ENCODE peak calls at places on chromosomes 5 and 9, in eight cellular contexts. Q is CD8-positive, alpha-beta T cell; U is activated naive CD4-positive, alpha-beta T cell treated with anti-CD3 and anti-CD28 coated beads, Interleukin-2, amount 50 U/mL, for 72 hours; L is GM20000; F is posterior vena cava; S is amniotic epithelial cell; C is neural crest cell; E is stimulated activated CD4-positive, alpha-beta T cell treated with anti-CD3 and anti-CD28 coated beads, Interleukin-2, amount 100 ng/mL, for 48 hours. Z is an unnamed sample.

GRCh38 chr9:121620777-121621437 is 30.5 kb upstream of the DAB2IP start:
- DNase-seq in Q (no peak), L (peak; percentile 48), E (no peak), C (peak; percentile 57), F (no peak), S (peak; percentile 8), U (no peak), Z (no peak)

GRCh38 chr5:140965905-140966292 is 377 bp upstream of the PCDHAC2 start:
- DNase-seq in S (no peak), C (no peak), Q (no peak), U (no peak), L (no peak), E (no peak), F (no peak), Z (no peak)

GRCh38 chr5:123455095-123455494 is 31.9 kb upstream of the CEP120 start:
- DNase-seq in L (no peak), C (no peak), E (no peak), U (no peak), F (no peak), S (no peak), Q (no peak), Z (no peak)

GRCh38 chr9:4936277-4936676 is 48.8 kb upstream of the JAK2 start:
- DNase-seq in F (no peak), E (no peak), L (peak; percentile 31), C (no peak), U (no peak), Q (no peak), S (no peak), Z (no peak)

GRCh38 chr9:75890541-75891276 is at the start of gene PCSK5:
- DNase-seq in F (peak; percentile 97), C (peak; percentile 76), E (peak; percentile 71), L (peak; percentile 74), Q (peak; percentile 85), U (peak; percentile 66), S (peak; percentile 94), Z (peak; percentile 52)

GRCh38 chr5:60148356-60148755 is 254.8 kb upstream of the PDE4D start:
- DNase-seq in E (no peak), F (no peak), U (no peak), L (no peak), S (peak; percentile 45), Q (no peak), C (no peak), Z (no peak)

GRCh38 chr5:64977779-64978178 is 209.0 kb downstream of the CWC27 start:
- DNase-seq in Q (no peak), S (peak; percentile 94), F (no peak), E (no peak), L (no peak), U (no peak), C (no peak), Z (no peak)

GRCh38 chr5:62305358-62305714 is 670 bp upstream of the KIF2A start:
- DNase-seq in U (no peak), E (no peak), C (no peak), S (no peak), Q (no peak), F (no peak), L (no peak), Z (no peak)

GRCh38 chr5:73903169-73903568 is 277.2 kb downstream of the ARHGEF28 start:
- DNase-seq in E (no peak), U (no peak), C (no peak), Q (no peak), S (no peak), F (no peak), L (no peak), Z (no peak)

GRCh38 chr9:1979815-1980367 is 35.3 kb upstream of the SMARCA2 start:
- DNase-seq in U (no peak), C (no peak), E (no peak), Q (no peak), S (peak; percentile 59), F (no peak), L (no peak), Z (no peak)

GRCh38 chr5:179762079-179762780 is 29.6 kb downstream of the MAML1 start:
- DNase-seq in E (no peak), F (peak; percentile 36), U (no peak), S (peak; percentile 56), C (no peak), Q (peak; percentile 15), L (no peak), Z (peak; percentile 21)

GRCh38 chr5:161176221-161176620 is 324.2 kb upstream of the ATP10B start:
- DNase-seq in U (no peak), E (no peak), L (no peak), S (no peak), Q (no peak), F (no peak), C (no peak), Z (no peak)

GRCh38 chr9:133101356-133102189 is 19.5 kb downstream of the RALGDS start:
- DNase-seq in L (no peak), C (no peak), U (no peak), E (no peak), S (no peak), F (peak; percentile 79), Q (peak; percentile 4), Z (no peak)

GRCh38 chr5:68180286-68181038 is 35.1 kb upstream of the PIK3R1 start:
- DNase-seq in F (no peak), U (no peak), C (no peak), E (no peak), L (no peak), Q (no peak), S (no peak), Z (no peak)

GRCh38 chr5:149794338-149795023 is 64.4 kb downstream of the PPARGC1B start:
- DNase-seq in U (no peak), E (no peak), C (no peak), F (no peak), S (no peak), L (no peak), Q (no peak), Z (no peak)

GRCh38 chr5:132263548-132264261 is 6.2 kb downstream of the PDLIM4 start:
- DNase-seq in S (peak; percentile 98), Q (no peak), F (peak; percentile 94), E (no peak), U (peak; percentile 52), C (no peak), L (peak; percentile 19), Z (no peak)

GRCh38 chr9:7212101-7212500 is 454.3 kb downstream of the KDM4C start:
- DNase-seq in L (no peak), U (no peak), C (peak; percentile 2), S (no peak), E (no peak), F (no peak), Q (no peak), Z (no peak)

GRCh38 chr5:16521561-16522090 is 56.0 kb upstream of the ZNF622 start:
- DNase-seq in S (peak; percentile 40), C (no peak), E (no peak), Q (no peak), U (no peak), F (no peak), L (no peak), Z (no peak)

GRCh38 chr5:140926903-140927573 is 939 bp downstream of the PCDHAC1 start:
- DNase-seq in E (no peak), L (no peak), U (no peak), C (no peak), Q (no peak), S (no peak), F (no peak), Z (peak; percentile 5)

GRCh38 chr5:56319281-56320242 is 86.4 kb upstream of the ANKRD55 start:
- DNase-seq in E (no peak), Q (no peak), L (no peak), U (no peak), F (peak; percentile 85), S (peak; percentile 93), C (no peak), Z (peak; percentile 38)

GRCh38 chr5:76690704-76691469 is 25.0 kb upstream of the F2R start:
- DNase-seq in S (no peak), L (no peak), F (no peak), U (no peak), C (no peak), E (no peak), Q (no peak), Z (no peak)

GRCh38 chr5:159452480-159453167 is 122.3 kb upstream of the IL12B start:
- DNase-seq in S (no peak), F (no peak), L (no peak), E (no peak), U (no peak), Q (no peak), C (no peak), Z (no peak)

GRCh38 chr9:114288233-114289051 is 34.5 kb upstream of the ORM1 start:
- DNase-seq in F (peak; percentile 74), C (no peak), Q (no peak), L (no peak), E (no peak), S (peak; percentile 46), U (peak; percentile 41), Z (no peak)

GRCh38 chr5:33824516-33825195 is 67.1 kb downstream of the ADAMTS12 start:
- DNase-seq in E (no peak), Q (no peak), L (peak; percentile 34), F (no peak), C (no peak), S (peak; percentile 89), U (no peak), Z (peak; percentile 20)

GRCh38 chr5:148666353-148666752 is 12.0 kb upstream of the HTR4 start:
- DNase-seq in F (no peak), Q (no peak), U (no peak), C (no peak), S (no peak), L (no peak), E (no peak), Z (no peak)

GRCh38 chr5:73605223-73606087 is 20.5 kb upstream of the ARHGEF28 start:
- DNase-seq in Q (no peak), U (no peak), L (no peak), F (no peak), S (peak; percentile 71), E (no peak), C (no peak), Z (no peak)

GRCh38 chr5:50969207-50970145 is 303.0 kb downstream of the PARP8 start:
- DNase-seq in Q (no peak), C (peak; percentile 12), S (no peak), E (no peak), U (no peak), F (peak; percentile 83), L (no peak), Z (no peak)

GRCh38 chr9:96453625-96454024 is 3.7 kb downstream of the HABP4 start:
- DNase-seq in F (no peak), E (no peak), Q (no peak), C (no peak), L (no peak), S (peak; percentile 57), U (no peak), Z (no peak)

GRCh38 chr5:80960531-80961375 is 590 bp downstream of the RASGRF2 start:
- DNase-seq in L (peak; percentile 46), E (peak; percentile 37), F (no peak), C (peak; percentile 6), S (peak; percentile 20), Q (peak; percentile 52), U (peak; percentile 68), Z (peak; percentile 14)